ENCODE peak calls at places on chromosomes 6 and 20, in ten cellular contexts. P is astrocyte of the spinal cord; V is right lobe of liver; Q is foreskin fibroblast; O is psoas muscle; D is HepG2; I is progenitor cell of endocrine pancreas; F is CD8-positive, alpha-beta T cell; A is IMR-90; N is astrocyte. R is an unnamed sample.

GRCh38 chr6:42104807-42105713 is 37.4 kb downstream of the C6orf132 start:
- DNase-seq in N (no peak), O (no peak), F (no peak), A (no peak), Q (no peak), P (no peak), V (no peak), I (no peak), D (no peak), R (no peak)

GRCh38 chr6:133921249-133921859 is 31.7 kb upstream of the TBPL1 start:
- DNase-seq in A (peak), V (peak), I (peak), O (peak), N (peak), P (peak), Q (peak), F (peak), D (peak), R (peak)

GRCh38 chr6:119296036-119297035 is 53.2 kb downstream of the MAN1A1 start:
- DNase-seq in D (no peak), A (no peak), F (no peak), P (no peak), N (peak), I (no peak), Q (no peak), V (no peak), O (no peak), R (no peak)

GRCh38 chr20:3106658-3107463 is 22.3 kb upstream of the AVP start:
- DNase-seq in A (no peak), I (no peak), N (no peak), O (no peak), P (no peak), D (peak), V (no peak), Q (no peak), F (no peak), R (no peak)

GRCh38 chr20:54345817-54346216 is 129.6 kb upstream of the DOK5 start:
- DNase-seq in N (peak), O (no peak), I (no peak), A (peak), F (no peak), V (no peak), D (no peak), Q (peak), P (peak), R (no peak)

GRCh38 chr6:157019733-157020132 is 242.6 kb downstream of the ARID1B start:
- DNase-seq in N (no peak), I (no peak), V (no peak), F (no peak), O (no peak), P (peak), D (no peak), A (peak), Q (peak), R (peak)

GRCh38 chr6:78810146-78810545 is 57.2 kb upstream of the IRAK1BP1 start:
- DNase-seq in P (peak), I (no peak), N (peak), O (no peak), V (no peak), A (peak), F (no peak), Q (peak), D (peak), R (peak)

GRCh38 chr6:27791182-27791939 is 120.8 kb downstream of the OR2B2 start:
- DNase-seq in F (no peak), N (peak), O (peak), A (peak), V (peak), P (peak), I (no peak), Q (peak), D (peak), R (peak)

GRCh38 chr20:36310215-36310981 is 4.3 kb downstream of the DLGAP4 start:
- DNase-seq in N (no peak), I (no peak), A (no peak), D (no peak), P (no peak), F (no peak), O (no peak), Q (no peak), V (no peak), R (no peak)

GRCh38 chr6:74409447-74409846 is 713.4 kb downstream of the CD109 start:
- DNase-seq in A (peak), D (peak), Q (peak), N (peak), V (no peak), F (no peak), O (no peak), I (no peak), P (peak), R (peak)

GRCh38 chr20:63232235-63233060 is 3.3 kb upstream of the BIRC7 start:
- DNase-seq in N (peak), D (no peak), V (no peak), A (peak), Q (peak), F (no peak), I (no peak), P (peak), O (no peak), R (no peak)

GRCh38 chr6:101393291-101394251 is at the start of gene GRIK2:
- DNase-seq in A (peak), Q (peak), D (no peak), F (no peak), I (peak), N (peak), O (no peak), V (peak), P (peak), R (peak)

GRCh38 chr6:101722991-101723579 is 329.6 kb downstream of the GRIK2 start:
- DNase-seq in A (peak), F (no peak), D (no peak), O (no peak), Q (peak), I (no peak), P (peak), N (peak), V (no peak), R (no peak)

GRCh38 chr6:151109361-151109760 is 130.4 kb upstream of the AKAP12 start:
- DNase-seq in P (no peak), V (no peak), D (no peak), Q (no peak), F (no peak), O (no peak), A (peak), N (peak), I (no peak), R (no peak)

GRCh38 chr6:52503853-52504777 is 72.7 kb downstream of the TRAM2 start:
- DNase-seq in V (peak), Q (peak), I (no peak), P (peak), O (peak), D (no peak), A (peak), F (no peak), N (peak), R (peak)

GRCh38 chr6:129670634-129671033 is 39.3 kb downstream of the ARHGAP18 start:
- DNase-seq in O (no peak), V (no peak), I (no peak), Q (no peak), N (no peak), A (no peak), D (no peak), P (no peak), F (no peak), R (no peak)

GRCh38 chr6:106872044-106872443 is 102.5 kb downstream of the CD24 start:
- DNase-seq in V (no peak), Q (no peak), P (no peak), I (no peak), D (no peak), F (no peak), A (no peak), N (no peak), O (no peak), R (no peak)

GRCh38 chr6:30725713-30726505 is 5.8 kb downstream of the TUBB start:
- DNase-seq in Q (peak), P (peak), D (no peak), F (no peak), I (no peak), N (peak), V (no peak), A (peak), O (no peak), R (no peak)

GRCh38 chr6:26222587-26222986 is 135.4 kb downstream of the HFE start:
- DNase-seq in V (no peak), N (no peak), Q (no peak), O (no peak), P (no peak), I (no peak), F (no peak), D (no peak), A (no peak), R (no peak)

GRCh38 chr6:17962436-17963031 is 24.9 kb downstream of the KIF13A start:
- DNase-seq in D (no peak), V (no peak), A (peak), I (no peak), Q (peak), O (peak), N (peak), F (no peak), P (peak), R (no peak)

GRCh38 chr20:58192567-58192966 is 35.9 kb downstream of the ANKRD60 start:
- DNase-seq in A (no peak), D (no peak), O (no peak), P (no peak), V (no peak), I (no peak), F (no peak), N (no peak), Q (no peak), R (peak)

GRCh38 chr6:29591677-29592076 is 6.8 kb downstream of the OR2H2 start:
- DNase-seq in I (no peak), F (no peak), D (no peak), N (no peak), Q (no peak), O (no peak), V (no peak), P (no peak), A (no peak), R (no peak)

GRCh38 chr20:48819813-48820648 is 7.8 kb downstream of the PREX1 start:
- DNase-seq in A (no peak), F (no peak), P (no peak), I (no peak), N (no peak), D (no peak), V (no peak), Q (peak), O (no peak), R (no peak)

GRCh38 chr20:57672164-57672563 is 37.7 kb downstream of the PMEPA1 start:
- DNase-seq in F (no peak), V (peak), A (peak), I (no peak), N (peak), D (no peak), P (peak), Q (no peak), O (peak), R (no peak)

GRCh38 chr20:63577317-63577894 is 3.4 kb upstream of the HELZ2 start:
- DNase-seq in P (no peak), I (no peak), V (peak), D (no peak), Q (no peak), O (no peak), A (no peak), F (no peak), N (no peak), R (no peak)

GRCh38 chr6:116542426-116542825 is 3.1 kb downstream of the TRAPPC3L start:
- DNase-seq in P (no peak), N (no peak), D (no peak), I (no peak), V (no peak), Q (peak), A (no peak), O (no peak), F (no peak), R (no peak)

GRCh38 chr6:90103056-90103793 is 193.4 kb downstream of the BACH2 start:
- DNase-seq in Q (peak), O (no peak), A (no peak), F (no peak), D (peak), N (peak), P (peak), I (no peak), V (no peak), R (no peak)

GRCh38 chr6:111481836-111482235 is 1.2 kb downstream of the REV3L start:
- DNase-seq in I (no peak), Q (no peak), P (no peak), D (peak), F (no peak), A (peak), N (no peak), O (no peak), V (no peak), R (no peak)

GRCh38 chr6:75098709-75099108 is 107.1 kb downstream of the COL12A1 start:
- DNase-seq in O (peak), F (no peak), A (peak), I (no peak), Q (peak), V (peak), D (peak), N (peak), P (peak), R (no peak)

GRCh38 chr20:11807070-11807741 is 110.5 kb upstream of the BTBD3 start:
- DNase-seq in V (no peak), A (peak), Q (peak), D (no peak), F (no peak), P (peak), N (peak), O (no peak), I (no peak), R (no peak)

GRCh38 chr6:70371454-70372105 is 41.7 kb upstream of the FAM135A start:
- DNase-seq in F (no peak), N (peak), P (peak), O (no peak), V (no peak), Q (peak), I (no peak), D (peak), A (peak), R (peak)

GRCh38 chr20:20367681-20368413 is at the start of gene INSM1:
- DNase-seq in N (no peak), F (no peak), I (peak), O (no peak), A (no peak), Q (no peak), P (no peak), V (no peak), D (no peak), R (peak)

GRCh38 chr6:43097098-43097489 is 21.0 kb downstream of the PTK7 start:
- DNase-seq in V (no peak), I (no peak), Q (no peak), A (no peak), D (no peak), F (no peak), O (no peak), P (no peak), N (no peak), R (no peak)

GRCh38 chr6:151044465-151045441 is 179.3 kb downstream of the MTHFD1L start:
- DNase-seq in P (peak), I (no peak), N (peak), Q (peak), F (no peak), A (peak), D (peak), V (peak), O (peak), R (no peak)

GRCh38 chr6:106608080-106608668 is 21.1 kb downstream of the RTN4IP1 start:
- DNase-seq in A (peak), P (peak), F (no peak), Q (peak), I (no peak), D (peak), V (no peak), N (peak), O (no peak), R (peak)

GRCh38 chr20:46543033-46543432 is 7.4 kb downstream of the OCSTAMP start:
- DNase-seq in N (no peak), V (no peak), O (no peak), P (no peak), Q (no peak), D (no peak), F (no peak), A (no peak), I (no peak), R (no peak)

GRCh38 chr20:46545077-46545826 is 5.2 kb downstream of the OCSTAMP start:
- DNase-seq in N (no peak), P (no peak), F (no peak), D (no peak), I (no peak), Q (peak), O (no peak), V (no peak), A (peak), R (no peak)

GRCh38 chr20:46545827-46546138 is 4.7 kb downstream of the OCSTAMP start:
- DNase-seq in A (no peak), V (no peak), N (no peak), P (no peak), F (no peak), I (no peak), O (no peak), Q (no peak), D (no peak), R (no peak)

GRCh38 chr20:46543959-46544358 is 6.5 kb downstream of the OCSTAMP start:
- DNase-seq in N (no peak), A (no peak), F (no peak), D (no peak), P (no peak), O (no peak), V (no peak), Q (no peak), I (no peak), R (no peak)

GRCh38 chr20:46544576-46544975 is 5.9 kb downstream of the OCSTAMP start:
- DNase-seq in D (peak), N (no peak), F (no peak), P (no peak), Q (peak), V (no peak), I (no peak), O (no peak), A (peak), R (no peak)
- TF ChIP-seq CTCF in D (peak), N (no peak), F (no peak), P (no peak), Q (no peak), V (no peak), I (no peak), O (no peak), A (no peak), R (peak)

GRCh38 chr6:5080574-5080973 is 4.6 kb upstream of the PPP1R3G start:
- DNase-seq in A (peak), N (no peak), V (no peak), Q (peak), D (peak), P (no peak), F (no peak), O (no peak), I (no peak), R (no peak)

GRCh38 chr6:5081182-5081581 is 4.0 kb upstream of the PPP1R3G start:
- DNase-seq in I (no peak), N (no peak), F (no peak), A (no peak), P (no peak), V (no peak), O (no peak), Q (no peak), D (no peak), R (no peak)

GRCh38 chr6:5076931-5077330 is 8.2 kb upstream of the PPP1R3G start:
- DNase-seq in F (no peak), A (no peak), O (no peak), I (no peak), Q (no peak), V (no peak), P (no peak), D (no peak), N (no peak), R (no peak)

GRCh38 chr6:5079692-5080091 is 5.4 kb upstream of the PPP1R3G start:
- DNase-seq in N (no peak), P (no peak), V (no peak), Q (no peak), A (no peak), D (no peak), F (no peak), I (no peak), O (no peak), R (no peak)

GRCh38 chr6:5078121-5078695 is 6.9 kb upstream of the PPP1R3G start:
- DNase-seq in P (no peak), D (no peak), N (no peak), I (no peak), V (no peak), A (no peak), F (no peak), O (no peak), Q (peak), R (peak)
- TF ChIP-seq CTCF in P (peak), D (peak), N (no peak), I (no peak), V (peak), A (no peak), F (no peak), O (no peak), Q (peak), R (peak)

GRCh38 chr20:22450540-22450939 is 133.8 kb downstream of the FOXA2 start:
- DNase-seq in F (no peak), I (no peak), V (no peak), N (no peak), A (no peak), D (no peak), P (no peak), O (no peak), Q (no peak), R (no peak)
- TF ChIP-seq CTCF in F (no peak), I (no peak), V (no peak), N (no peak), A (no peak), D (no peak), P (no peak), O (no peak), Q (no peak), R (no peak)

GRCh38 chr20:60224914-60225313 is 266.7 kb downstream of the CDH26 start:
- DNase-seq in F (no peak), N (no peak), P (no peak), O (no peak), A (no peak), D (peak), I (no peak), Q (peak), V (no peak), R (no peak)
- TF ChIP-seq CTCF in F (no peak), N (peak), P (peak), O (no peak), A (peak), D (peak), I (peak), Q (peak), V (peak), R (no peak)

GRCh38 chr6:99219788-99220187 is 129.7 kb downstream of the FAXC start:
- DNase-seq in V (no peak), Q (no peak), F (no peak), D (no peak), A (no peak), O (no peak), N (no peak), I (peak), P (no peak), R (peak)

GRCh38 chr6:99216959-99217358 is 132.5 kb downstream of the FAXC start:
- DNase-seq in P (no peak), A (no peak), D (no peak), F (no peak), V (no peak), O (no peak), I (no peak), Q (no peak), N (no peak), R (no peak)
- TF ChIP-seq CTCF in P (no peak), A (no peak), D (no peak), F (no peak), V (no peak), O (no peak), I (no peak), Q (no peak), N (no peak), R (no peak)

GRCh38 chr6:112879920-112880413 is 532.8 kb downstream of the RFPL4B start:
- DNase-seq in I (peak), D (peak), A (no peak), Q (peak), F (no peak), O (no peak), N (peak), V (peak), P (no peak), R (no peak)
- TF ChIP-seq CTCF in I (peak), D (peak), A (no peak), Q (no peak), F (no peak), O (no peak), N (no peak), V (no peak), P (no peak), R (no peak)

GRCh38 chr6:10847684-10848083 is 9.3 kb upstream of the MAK start:
- DNase-seq in V (no peak), I (no peak), O (no peak), P (peak), D (no peak), Q (no peak), F (no peak), N (no peak), A (no peak), R (no peak)
- TF ChIP-seq CTCF in V (peak), I (peak), O (peak), P (no peak), D (no peak), Q (no peak), F (peak), N (peak), A (peak), R (peak)

GRCh38 chr6:16950311-16950710 is 151.5 kb upstream of the STMND1 start:
- DNase-seq in D (no peak), Q (no peak), F (no peak), V (no peak), N (peak), I (no peak), A (no peak), P (no peak), O (no peak), R (no peak)
- TF ChIP-seq CTCF in D (no peak), Q (no peak), F (no peak), V (no peak), N (no peak), I (no peak), A (no peak), P (no peak), O (no peak), R (no peak)

GRCh38 chr20:10729785-10730184 is 56.0 kb upstream of the JAG1 start:
- DNase-seq in F (no peak), I (no peak), P (no peak), O (no peak), Q (no peak), N (no peak), D (no peak), V (no peak), A (no peak), R (no peak)
- TF ChIP-seq CTCF in F (no peak), I (no peak), P (no peak), O (no peak), Q (no peak), N (no peak), D (no peak), V (no peak), A (no peak), R (no peak)